ENCODE peak calls at places on chromosomes 6 and 20, in ten cellular contexts. S, I, J, N, H, Z, B, M, X and E are unnamed samples. For H3K27me3, the result is how much of the 10 kb centered on the place peaks cover.

GRCh38 chr6:36329798-36330291 is 6.8 kb downstream of the BNIP5 start:
- DNase-seq in B (no peak), N (no peak), J (no peak), Z (no peak), H (no peak), I (no peak), X (no peak), S (no peak), M (no peak), E (no peak)

GRCh38 chr6:5478380-5478779 is 217.1 kb downstream of the FARS2 start:
- DNase-seq in Z (no peak), S (no peak), I (no peak), B (no peak), N (no peak), H (no peak), M (no peak), J (no peak), X (no peak), E (no peak)

GRCh38 chr20:34892671-34893070 is 16.3 kb downstream of the ACSS2 start:
- DNase-seq in B (no peak), J (no peak), X (no peak), Z (no peak), I (no peak), S (no peak), H (no peak), N (no peak), M (no peak), E (no peak)

GRCh38 chr6:157239671-157240058 is 83.7 kb downstream of the TMEM242 start:
- DNase-seq in Z (no peak), J (no peak), H (no peak), I (no peak), N (no peak), S (no peak), B (no peak), M (no peak), X (no peak), E (no peak)

GRCh38 chr6:139371421-139372253 is 2.8 kb downstream of the CITED2 start:
- DNase-seq in Z (no peak), S (peak), M (no peak), X (no peak), B (no peak), N (peak), J (no peak), H (no peak), I (no peak), E (no peak)

GRCh38 chr6:35449287-35449881 is 2.8 kb upstream of the FANCE start:
- DNase-seq in H (no peak), M (peak), J (peak), S (peak), I (no peak), B (peak), X (no peak), N (peak), Z (no peak), E (no peak)

GRCh38 chr6:88422831-88423230 is 256.7 kb upstream of the CNR1 start:
- DNase-seq in B (no peak), N (no peak), J (no peak), S (no peak), I (no peak), H (no peak), M (no peak), Z (no peak), X (no peak), E (peak)

GRCh38 chr6:39076993-39077535 is 28.5 kb downstream of the GLP1R start:
- DNase-seq in B (no peak), J (no peak), M (no peak), N (no peak), S (no peak), X (no peak), H (no peak), I (no peak), Z (no peak), E (no peak)

GRCh38 chr6:11681357-11681756 is 97.2 kb downstream of the ADTRP start:
- DNase-seq in B (no peak), S (no peak), I (no peak), Z (no peak), H (no peak), N (no peak), M (no peak), J (no peak), X (no peak), E (no peak)

GRCh38 chr6:2749972-2750600 is 636 bp downstream of the MYLK4 start:
- DNase-seq in M (no peak), N (peak), Z (peak), S (peak), I (no peak), X (no peak), J (peak), B (no peak), H (peak), E (peak)

GRCh38 chr20:36465109-36466080 is 75.9 kb upstream of the MYL9 start:
- DNase-seq in B (peak), X (peak), N (peak), I (peak), S (peak), H (peak), J (peak), Z (peak), M (peak), E (peak)

GRCh38 chr20:57897156-57897874 is 187.5 kb upstream of the PMEPA1 start:
- DNase-seq in J (no peak), S (no peak), I (no peak), Z (no peak), X (no peak), B (no peak), M (no peak), N (no peak), H (no peak), E (no peak)

GRCh38 chr20:63445075-63445734 is 27.2 kb downstream of the KCNQ2 start:
- DNase-seq in M (no peak), B (no peak), Z (no peak), S (no peak), X (no peak), N (no peak), I (no peak), H (no peak), J (no peak), E (no peak)
- H3K4me3 ChIP-seq in M (no peak), B (no peak), Z (no peak), S (no peak), X (no peak), N (no peak), I (no peak), H (no peak), J (no peak), E (no peak)

GRCh38 chr20:63443606-63444395 is 28.7 kb downstream of the KCNQ2 start:
- DNase-seq in Z (no peak), B (no peak), S (no peak), M (no peak), X (no peak), N (no peak), J (no peak), I (no peak), H (no peak), E (no peak)

GRCh38 chr20:63446174-63447024 is 26.1 kb downstream of the KCNQ2 start:
- DNase-seq in N (no peak), I (no peak), Z (no peak), M (no peak), B (no peak), H (no peak), X (peak), J (no peak), S (no peak), E (no peak)

GRCh38 chr20:63447345-63447744 is 25.1 kb downstream of the KCNQ2 start:
- DNase-seq in N (no peak), I (no peak), S (no peak), H (no peak), J (no peak), X (no peak), Z (no peak), B (no peak), M (no peak), E (no peak)

GRCh38 chr20:63441777-63442493 is 30.5 kb downstream of the KCNQ2 start:
- DNase-seq in Z (peak), X (peak), M (peak), I (no peak), B (peak), S (peak), N (peak), H (no peak), J (peak), E (peak)

GRCh38 chr20:63444548-63444947 is 27.9 kb downstream of the KCNQ2 start:
- DNase-seq in X (no peak), B (no peak), Z (no peak), S (no peak), M (no peak), H (no peak), J (no peak), I (no peak), N (no peak), E (no peak)
- H3K27me3 ChIP-seq in X (under half), B (under half), Z (under half), S (under half), M (under half), H (under half), J (under half), I (under half), N (under half), E (under half)

GRCh38 chr20:46344488-46345162 is 36.3 kb upstream of the CDH22 start:
- DNase-seq in Z (no peak), X (no peak), J (no peak), B (no peak), S (no peak), H (no peak), N (no peak), I (no peak), M (no peak), E (no peak)
- H3K4me3 ChIP-seq in Z (no peak), X (no peak), J (no peak), B (no peak), S (no peak), H (no peak), N (no peak), I (no peak), M (no peak), E (no peak)

GRCh38 chr20:48162621-48163020 is 377.3 kb upstream of the SULF2 start:
- DNase-seq in B (no peak), I (no peak), J (no peak), H (no peak), X (no peak), M (no peak), N (no peak), S (no peak), Z (no peak), E (no peak)
- H3K27me3 ChIP-seq in B (under half), I (under half), J (under half), H (under half), X (under half), M (under half), N (under half), S (under half), Z (under half), E (under half)

DNA sequence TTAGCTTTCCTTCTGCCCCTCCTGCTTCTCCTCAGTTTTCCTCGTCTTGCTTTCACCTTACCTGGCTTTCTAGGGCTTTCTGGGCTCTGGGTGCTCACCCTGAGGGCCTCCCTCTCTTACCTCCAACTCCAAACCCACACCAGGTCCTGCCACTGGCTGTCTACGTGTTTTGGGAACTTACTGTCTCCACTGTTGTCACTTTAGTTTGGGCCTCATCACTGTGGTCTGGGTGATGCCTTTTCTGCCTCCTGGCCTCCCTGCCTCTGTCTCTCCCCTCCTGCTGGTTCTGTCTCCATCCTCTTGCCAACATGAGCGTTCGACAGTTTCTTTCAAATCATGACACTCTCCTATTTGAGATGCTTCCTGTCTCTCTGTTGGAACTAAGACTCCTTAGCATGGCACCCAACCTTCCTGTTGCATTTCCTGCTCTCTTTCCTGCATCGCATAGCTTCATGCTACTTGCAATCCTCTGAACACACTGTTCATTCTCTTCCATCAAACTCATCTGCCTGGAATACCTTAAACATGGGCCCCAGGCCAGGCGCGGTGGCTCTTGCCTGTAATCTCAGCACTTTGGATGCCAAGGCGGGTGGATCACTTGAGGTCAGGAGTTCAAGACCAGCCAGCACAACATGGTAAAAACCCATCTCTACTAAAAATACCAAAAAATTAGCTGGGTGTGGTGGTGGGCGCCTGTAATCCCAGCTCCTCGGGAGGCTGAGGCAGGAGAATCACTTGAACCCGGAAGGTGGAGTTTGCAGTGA is 5.5 kb downstream of the CD40 start:
- DNase-seq in X (no peak), S (no peak), B (no peak), Z (no peak), I (no peak), H (no peak), M (no peak), J (no peak), N (no peak), E (no peak)
- H3K4me3 ChIP-seq in X (no peak), S (no peak), B (no peak), Z (no peak), I (no peak), H (no peak), M (no peak), J (no peak), N (no peak), E (no peak)

DNA sequence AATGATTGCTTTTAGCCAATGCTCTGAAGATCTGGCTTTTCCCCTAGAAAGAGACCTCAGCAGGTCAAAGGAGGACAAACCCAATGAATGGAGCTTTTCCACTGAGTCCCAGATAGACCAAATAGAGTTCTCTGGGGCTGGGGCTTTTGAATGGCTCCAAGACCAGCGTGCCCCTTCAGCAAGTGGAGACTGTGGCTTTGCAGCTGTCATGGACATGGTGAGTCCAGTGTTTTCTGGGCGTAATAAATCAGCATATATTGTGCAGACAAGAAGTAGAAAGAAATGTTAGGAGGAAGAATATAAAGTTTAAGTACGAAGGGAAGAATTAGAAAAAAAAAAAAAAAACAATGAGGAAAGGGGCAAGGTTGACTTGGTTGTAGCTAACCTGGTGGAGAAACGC is 28.1 kb downstream of the ULBP1 start:
- DNase-seq in N (no peak), X (no peak), M (no peak), I (no peak), Z (no peak), S (no peak), H (no peak), J (no peak), B (no peak), E (no peak)
- H3K27me3 ChIP-seq in N (half or more), X (under half), M (half or more), I (half or more), Z (half or more), S (half or more), H (under half), J (half or more), B (under half), E (half or more)

DNA sequence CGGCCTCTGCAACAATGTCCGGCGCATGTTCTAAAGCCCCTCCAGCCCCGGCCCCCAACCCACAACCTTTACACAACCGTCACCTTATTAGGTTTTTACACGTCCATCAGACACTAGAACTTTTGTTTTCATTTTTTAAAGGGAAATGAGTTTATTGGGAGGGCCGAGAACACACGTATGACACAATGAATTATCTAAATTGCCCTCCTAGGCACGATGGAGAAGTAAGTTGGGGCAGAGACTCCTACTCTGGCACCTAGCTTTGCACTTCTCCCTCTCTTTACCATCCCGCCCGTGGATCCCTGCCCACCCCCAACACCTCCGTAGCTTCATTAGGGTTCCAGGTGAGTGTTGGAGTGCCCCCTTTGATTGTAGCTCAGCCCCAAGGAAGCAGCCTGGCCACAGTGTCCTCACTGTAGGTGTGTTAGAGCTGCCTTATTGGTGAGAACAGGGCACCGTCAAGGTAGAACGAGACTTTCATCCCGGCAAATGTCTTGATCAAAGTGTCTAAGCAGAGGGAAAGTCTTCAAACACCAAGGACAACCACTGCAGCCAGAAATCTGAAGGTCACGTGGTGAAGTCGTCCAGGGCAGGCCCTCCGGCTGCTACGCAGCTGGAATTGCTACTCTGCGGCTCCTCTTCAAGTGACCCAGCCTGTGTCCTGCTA is 1.4 kb upstream of the DLL1 start:
- DNase-seq in B (no peak), M (no peak), N (no peak), I (no peak), S (no peak), H (peak), X (no peak), J (no peak), Z (no peak), E (no peak)
- H3K4me3 ChIP-seq in B (no peak), M (peak), N (no peak), I (peak), S (peak), H (peak), X (peak), J (peak), Z (no peak), E (no peak)

GRCh38 chr20:43915209-43916072 is 789 bp downstream of the TOX2 start:
- DNase-seq in B (peak), Z (no peak), S (peak), M (no peak), J (peak), I (no peak), H (peak), X (no peak), N (peak), E (no peak)

GRCh38 chr20:43916073-43916874 is 1.6 kb downstream of the TOX2 start:
- DNase-seq in S (peak), Z (no peak), I (no peak), N (peak), H (peak), J (peak), B (no peak), X (no peak), M (no peak), E (no peak)

GRCh38 chr20:43916875-43917371 is 2.3 kb downstream of the TOX2 start:
- DNase-seq in N (peak), S (no peak), Z (no peak), J (no peak), H (peak), B (peak), X (no peak), I (no peak), M (no peak), E (no peak)

GRCh38 chr20:43919686-43920403 is 5.2 kb downstream of the TOX2 start:
- DNase-seq in B (no peak), X (no peak), H (no peak), J (no peak), N (no peak), I (no peak), M (no peak), S (no peak), Z (no peak), E (peak)

GRCh38 chr20:43917380-43917779 is 2.7 kb downstream of the TOX2 start:
- DNase-seq in J (no peak), N (no peak), S (no peak), X (no peak), H (no peak), Z (no peak), I (no peak), B (no peak), M (no peak), E (no peak)
- H3K27me3 ChIP-seq in J (under half), N (under half), S (half or more), X (under half), H (under half), Z (under half), I (under half), B (under half), M (under half), E (under half)

DNA sequence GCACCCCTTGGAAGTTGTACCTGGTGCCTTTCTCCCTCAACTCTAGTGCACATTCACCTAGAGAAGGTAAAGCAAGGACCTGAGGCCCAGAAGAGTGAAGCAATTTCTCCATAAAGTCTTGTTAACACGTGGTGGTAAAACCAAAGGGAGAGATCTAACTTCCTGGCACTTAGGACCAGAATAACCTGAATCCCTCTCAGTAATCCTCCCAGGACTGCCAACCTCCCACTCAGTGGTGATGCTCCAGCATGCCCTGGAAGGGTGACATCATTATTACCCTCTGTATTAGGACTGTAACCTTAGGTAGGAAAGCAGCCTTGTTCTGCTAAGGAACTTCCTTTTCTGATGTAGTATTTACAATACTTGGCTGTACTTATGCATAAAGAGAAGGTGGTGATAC is 330.6 kb upstream of the MARCKS start:
- DNase-seq in J (no peak), M (peak), Z (no peak), B (no peak), N (no peak), H (no peak), S (no peak), I (no peak), X (no peak), E (peak)
- H3K4me3 ChIP-seq in J (no peak), M (no peak), Z (no peak), B (no peak), N (no peak), H (no peak), S (no peak), I (no peak), X (no peak), E (no peak)

GRCh38 chr6:91043751-91044150 is 456.9 kb upstream of the MAP3K7 start:
- DNase-seq in S (no peak), M (no peak), I (no peak), N (no peak), J (no peak), B (no peak), Z (no peak), H (no peak), X (no peak), E (no peak)
- H3K27me3 ChIP-seq in S (under half), M (under half), I (under half), N (under half), J (under half), B (under half), Z (under half), H (under half), X (under half), E (under half)